ENCODE peak calls at places on chromosomes 7 and 10, in five cellular contexts. M is fibroblast of mammary gland; H is CD8-positive, alpha-beta memory T cell; R is cardiac muscle cell; B is lower leg skin. W is an unnamed sample.

GRCh38 chr10:102673961-102674511 is 29.8 kb downstream of the TRIM8 start:
- DNase-seq in M (peak; percentile 73), H (peak; percentile 88), R (peak; percentile 92), B (peak; percentile 56), W (peak; percentile 79)

GRCh38 chr7:132778761-132779160 is 202.5 kb upstream of the PLXNA4 start:
- DNase-seq in M (no peak), H (no peak), R (no peak), B (no peak), W (no peak)

GRCh38 chr10:77909755-77910375 is 16.7 kb downstream of the DLG5 start:
- DNase-seq in M (peak; percentile 81), H (no peak), R (peak; percentile 50), B (no peak), W (no peak)

GRCh38 chr7:6708304-6708703 is 1.6 kb upstream of the ZNF12 start:
- DNase-seq in M (no peak), H (no peak), R (no peak), B (no peak), W (no peak)

GRCh38 chr7:130896898-130897514 is 163.0 kb upstream of the KLF14 start:
- DNase-seq in M (peak; percentile 82), H (peak; percentile 82), R (peak; percentile 89), B (no peak), W (peak; percentile 54)

GRCh38 chr7:159103382-159104187 is 41.1 kb downstream of the VIPR2 start:
- DNase-seq in M (no peak), H (peak; percentile 12), R (no peak), B (no peak), W (no peak)

GRCh38 chr10:2772791-2773644 is 294.3 kb upstream of the PFKP start:
- DNase-seq in M (no peak), H (no peak), R (no peak), B (no peak), W (no peak)

GRCh38 chr7:14793151-14793550 is 109.4 kb downstream of the DGKB start:
- DNase-seq in M (no peak), H (no peak), R (no peak), B (no peak), W (no peak)

GRCh38 chr10:102669206-102670064 is 25.2 kb downstream of the TRIM8 start:
- DNase-seq in M (peak; percentile 41), H (peak; percentile 42), R (no peak), B (no peak), W (no peak)

GRCh38 chr7:16564909-16565426 is 38.3 kb downstream of the LRRC72 start:
- DNase-seq in M (peak; percentile 57), H (no peak), R (peak; percentile 70), B (no peak), W (no peak)

GRCh38 chr7:16562456-16563220 is 36.0 kb downstream of the LRRC72 start:
- DNase-seq in M (no peak), H (no peak), R (no peak), B (no peak), W (no peak)

GRCh38 chr7:16564023-16564380 is 37.4 kb downstream of the LRRC72 start:
- DNase-seq in M (no peak), H (no peak), R (no peak), B (no peak), W (no peak)

GRCh38 chr7:16561943-16562342 is 35.3 kb downstream of the LRRC72 start:
- DNase-seq in M (no peak), H (no peak), R (no peak), B (no peak), W (no peak)

DNA sequence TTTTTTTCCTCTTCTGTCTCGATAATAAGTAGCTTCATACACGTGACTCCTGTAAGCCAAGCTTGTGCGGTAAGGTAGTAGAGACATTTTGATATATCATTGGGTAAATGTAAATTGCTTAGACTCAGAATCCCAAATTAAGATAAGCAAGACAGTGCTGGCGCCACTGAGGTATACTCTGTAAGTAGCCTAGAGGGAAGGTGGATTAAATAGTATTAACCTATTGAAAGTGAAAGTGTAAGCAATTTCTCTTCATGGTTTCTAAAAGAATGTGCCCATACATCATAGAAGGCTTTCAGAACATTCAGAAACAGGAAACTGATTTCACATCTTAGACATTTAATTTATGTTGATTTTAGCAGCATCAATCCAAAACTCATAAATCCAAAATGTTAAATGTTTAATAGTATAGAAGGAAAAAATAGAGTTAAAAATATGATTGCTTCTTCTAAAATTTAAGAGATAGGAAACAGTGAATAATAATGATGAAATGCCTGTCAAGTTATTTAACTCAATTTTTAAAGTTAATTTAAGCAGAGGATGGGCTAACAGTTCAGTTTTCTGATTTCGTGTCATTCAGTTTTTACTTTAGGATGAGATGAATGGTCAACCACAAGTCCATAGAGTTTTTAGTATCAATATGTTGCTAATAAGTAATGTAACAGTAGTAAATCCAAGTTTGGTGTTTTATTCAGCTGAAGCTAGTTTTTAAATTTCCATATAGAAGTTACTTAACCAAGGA is 36.8 kb downstream of the LRRC72 start:
- DNase-seq in M (peak; percentile 1), H (no peak), R (peak; percentile 8), B (no peak), W (no peak)
- H3K4me3 ChIP-seq in M (no peak overlapping the region), H (no peak overlapping the region), R (no peak overlapping the region), B (no peak overlapping the region), W (no peak overlapping the region)

GRCh38 chr10:49762566-49762877 is 399 bp upstream of the OGDHL start:
- DNase-seq in M (no peak), H (no peak), R (no peak), B (no peak), W (no peak)
- H3K4me3 ChIP-seq in M (no peak overlapping the region), H (no peak overlapping the region), R (peak overlapping the region; percentile 77), B (no peak overlapping the region), W (no peak overlapping the region)

GRCh38 chr10:83680470-83680891 is 458.8 kb upstream of the GHITM start:
- DNase-seq in M (no peak), H (peak; percentile 45), R (no peak), B (no peak), W (no peak)
- H3K4me3 ChIP-seq in M (no peak overlapping the region), H (no peak overlapping the region), R (no peak overlapping the region), B (no peak overlapping the region), W (no peak overlapping the region)

GRCh38 chr10:29598861-29599311 is 35.9 kb downstream of the SVIL start:
- DNase-seq in M (peak; percentile 40), H (no peak), R (peak; percentile 73), B (peak; percentile 53), W (no peak)
- H3K4me3 ChIP-seq in M (no peak overlapping the region), H (no peak overlapping the region), R (no peak overlapping the region), B (no peak overlapping the region), W (no peak overlapping the region)